ENCODE peak calls at places on chromosomes 2 and 18, in seven cellular contexts. T is activated CD8-positive, alpha-beta T cell treated with anti-CD3 and anti-CD28 coated beads for 36 hours; W is KBM-7; E is right cardiac atrium; N is H9; R is erythroblast; P is activated T-cell treated with anti-CD3 and anti-CD28 coated beads, Interleukin-2, amount 50 U/mL, for 4 hours. C is an unnamed sample.

GRCh38 chr2:18398833-18399232 is 161.6 kb downstream of the RDH14 start:
- DNase-seq in T (no peak), W (no peak), E (no peak), N (no peak), R (no peak), P (no peak), C (no peak)

GRCh38 chr2:135798762-135799161 is 38.2 kb downstream of the LCT start:
- DNase-seq in T (no peak), W (no peak), E (no peak), N (no peak), R (no peak), P (no peak), C (no peak)

GRCh38 chr2:37230581-37230980 is 815 bp downstream of the CEBPZ start:
- DNase-seq in T (no peak), W (no peak), E (no peak), N (no peak), R (peak), P (no peak), C (no peak)

GRCh38 chr2:37189452-37190153 is 1.1 kb upstream of the SULT6B1 start:
- DNase-seq in T (peak), W (peak), E (no peak), N (peak), R (no peak), P (no peak), C (peak)

GRCh38 chr2:208363485-208363884 is 43.1 kb upstream of the PTH2R start:
- DNase-seq in T (no peak), W (peak), E (no peak), N (no peak), R (peak), P (no peak), C (no peak)

GRCh38 chr2:217918220-217919024 is 84.4 kb downstream of the TNS1 start:
- DNase-seq in T (no peak), W (no peak), E (peak), N (peak), R (no peak), P (no peak), C (no peak)

GRCh38 chr18:24080861-24081260 is 58.0 kb upstream of the CABYR start:
- DNase-seq in T (peak), W (no peak), E (no peak), N (no peak), R (no peak), P (no peak), C (no peak)

GRCh38 chr2:234423884-234424283 is 73.0 kb downstream of the ARL4C start:
- DNase-seq in T (no peak), W (no peak), E (no peak), N (no peak), R (no peak), P (no peak), C (no peak)

GRCh38 chr2:40120021-40120420 is 331.9 kb downstream of the SLC8A1 start:
- DNase-seq in T (no peak), W (no peak), E (no peak), N (no peak), R (no peak), P (no peak), C (no peak)

GRCh38 chr2:26139269-26140183 is 33.4 kb upstream of the GAREM2 start:
- DNase-seq in T (no peak), W (no peak), E (no peak), N (no peak), R (peak), P (no peak), C (no peak)

GRCh38 chr18:79527656-79528055 is 131.9 kb downstream of the NFATC1 start:
- DNase-seq in T (no peak), W (no peak), E (no peak), N (no peak), R (no peak), P (no peak), C (no peak)

GRCh38 chr2:85132834-85133637 is at the start of gene TCF7L1:
- DNase-seq in T (peak), W (peak), E (peak), N (peak), R (peak), P (no peak), C (peak)

GRCh38 chr18:63850010-63850409 is 37.5 kb upstream of the SERPINB2 start:
- DNase-seq in T (peak), W (peak), E (no peak), N (peak), R (no peak), P (no peak), C (no peak)

GRCh38 chr2:120433816-120434290 is 87.9 kb downstream of the INHBB start:
- DNase-seq in T (no peak), W (no peak), E (no peak), N (peak), R (no peak), P (no peak), C (no peak)

GRCh38 chr2:234593636-234594035 is 96.8 kb upstream of the ARL4C start:
- DNase-seq in T (no peak), W (no peak), E (no peak), N (no peak), R (no peak), P (no peak), C (no peak)

GRCh38 chr2:96148410-96149217 is 3.4 kb upstream of the DUSP2 start:
- DNase-seq in T (peak), W (peak), E (peak), N (peak), R (peak), P (peak), C (peak)

GRCh38 chr2:190940451-190940850 is 59.8 kb downstream of the GLS start:
- DNase-seq in T (no peak), W (no peak), E (no peak), N (no peak), R (no peak), P (no peak), C (no peak)

GRCh38 chr2:95277246-95277906 is 3.1 kb downstream of the PROM2 start:
- DNase-seq in T (no peak), W (no peak), E (no peak), N (peak), R (peak), P (no peak), C (peak)

GRCh38 chr18:50817898-50818250 is 1.9 kb downstream of the MRO start:
- DNase-seq in T (no peak), W (no peak), E (no peak), N (no peak), R (no peak), P (no peak), C (no peak)

GRCh38 chr2:223868005-223868404 is 30.6 kb upstream of the AP1S3 start:
- DNase-seq in T (no peak), W (no peak), E (no peak), N (no peak), R (no peak), P (no peak), C (no peak)

GRCh38 chr2:79511320-79511951 is 1.4 kb upstream of the CTNNA2 start:
- DNase-seq in T (peak), W (peak), E (peak), N (peak), R (peak), P (no peak), C (peak)

GRCh38 chr2:159906315-159906714 is 108.3 kb upstream of the CD302 start:
- DNase-seq in T (no peak), W (no peak), E (no peak), N (no peak), R (no peak), P (no peak), C (no peak)

GRCh38 chr2:119005565-119005964 is 63.6 kb downstream of the MARCO start:
- DNase-seq in T (no peak), W (no peak), E (no peak), N (no peak), R (no peak), P (no peak), C (no peak)

GRCh38 chr2:47002480-47003381 is 87.1 kb upstream of the MCFD2 start:
- DNase-seq in T (no peak), W (peak), E (peak), N (no peak), R (peak), P (no peak), C (no peak)

GRCh38 chr2:149799296-149799695 is 211.7 kb upstream of the MMADHC start:
- DNase-seq in T (no peak), W (no peak), E (no peak), N (no peak), R (no peak), P (no peak), C (no peak)